ENCODE peak calls at places on chromosomes 12 and 14, in five cellular contexts. C is NCI-H82, H is fibroblast of pulmonary artery, L is A172, Q is NAMALWA. P is an unnamed sample.

GRCh38 chr12:46385439-46385838 is 12.9 kb upstream of the SLC38A2 start:
- DNase-seq in C (no peak), Q (no peak), L (no peak), H (no peak), P (no peak)

GRCh38 chr14:61074852-61075251 is 93.8 kb downstream of the SLC38A6 start:
- DNase-seq in L (no peak), Q (no peak), H (no peak), C (no peak), P (no peak)

GRCh38 chr14:32507029-32507984 is 178.2 kb downstream of the AKAP6 start:
- DNase-seq in Q (no peak), C (no peak), H (peak), L (peak), P (peak)

GRCh38 chr12:6444704-6445688 is at the start of gene CD27:
- DNase-seq in C (no peak), Q (peak), H (no peak), L (no peak), P (no peak)

GRCh38 chr12:47970843-47971242 is 7.4 kb downstream of the TMEM106C start:
- DNase-seq in C (no peak), L (no peak), Q (no peak), H (no peak), P (no peak)

GRCh38 chr12:46303039-46303666 is 34.3 kb upstream of the SLC38A1 start:
- DNase-seq in C (peak), L (peak), H (peak), Q (peak), P (peak)

GRCh38 chr12:114165921-114166320 is 199.8 kb upstream of the RBM19 start:
- DNase-seq in L (no peak), H (peak), Q (no peak), C (no peak), P (no peak)

GRCh38 chr12:49489720-49490119 is 49.1 kb upstream of the KCNH3 start:
- DNase-seq in L (peak), C (peak), H (peak), Q (no peak), P (no peak)

GRCh38 chr12:14665354-14666348 is 30.7 kb downstream of the GUCY2C start:
- DNase-seq in H (no peak), Q (peak), L (no peak), C (no peak), P (no peak)

GRCh38 chr14:26206640-26207039 is 391.2 kb downstream of the NOVA1 start:
- DNase-seq in C (no peak), H (no peak), Q (no peak), L (no peak), P (no peak)

GRCh38 chr12:51307655-51308593 is 16.1 kb downstream of the BIN2 start:
- DNase-seq in C (no peak), H (peak), Q (no peak), L (peak), P (peak)